ENCODE peak calls at places on chromosomes 3 and 15, in five cellular contexts. V is neuronal stem cell, H is left ventricle myocardium inferior, M is mesendoderm, I is BJ. O is an unnamed sample.

GRCh38 chr3:195263193-195263924 is 7.6 kb downstream of the XXYLT1 start:
- DNase-seq in I (no peak), H (no peak), M (no peak), V (no peak), O (peak; percentile 64)

GRCh38 chr3:169509780-169510179 is 153.7 kb downstream of the MECOM start:
- DNase-seq in V (no peak), I (no peak), M (peak; percentile 30), H (no peak), O (no peak)

GRCh38 chr3:40387001-40387894 is at the start of gene ENTPD3:
- DNase-seq in V (peak; percentile 15), I (no peak), H (no peak), M (peak; percentile 71), O (peak; percentile 76)

GRCh38 chr3:30263921-30264313 is 342.5 kb upstream of the TGFBR2 start:
- DNase-seq in I (no peak), V (no peak), M (no peak), H (no peak), O (no peak)

GRCh38 chr15:70853855-70854668 is at the start of gene LARP6:
- DNase-seq in V (peak; percentile 63), I (no peak), M (peak; percentile 73), H (peak; percentile 76), O (peak; percentile 76)

GRCh38 chr15:26772588-26773484 is at the start of gene GABRB3:
- DNase-seq in V (peak; percentile 59), I (no peak), H (peak; percentile 69), M (peak; percentile 87), O (peak; percentile 53)

GRCh38 chr3:144636833-144637232 is 665.2 kb downstream of the DIPK2A start:
- DNase-seq in V (no peak), H (no peak), M (peak; percentile 86), I (no peak), O (no peak)

GRCh38 chr15:63928185-63928852 is 94.6 kb upstream of the HERC1 start:
- DNase-seq in M (no peak), H (no peak), I (no peak), V (no peak), O (no peak)

GRCh38 chr15:67080118-67080899 is 14.9 kb downstream of the SMAD3 start:
- DNase-seq in I (peak; percentile 81), M (no peak), H (peak; percentile 37), V (no peak), O (peak; percentile 80)

GRCh38 chr3:15319575-15319974 is 12.8 kb downstream of the SH3BP5 start:
- DNase-seq in H (peak; percentile 46), I (no peak), M (no peak), V (no peak), O (no peak)

DNA sequence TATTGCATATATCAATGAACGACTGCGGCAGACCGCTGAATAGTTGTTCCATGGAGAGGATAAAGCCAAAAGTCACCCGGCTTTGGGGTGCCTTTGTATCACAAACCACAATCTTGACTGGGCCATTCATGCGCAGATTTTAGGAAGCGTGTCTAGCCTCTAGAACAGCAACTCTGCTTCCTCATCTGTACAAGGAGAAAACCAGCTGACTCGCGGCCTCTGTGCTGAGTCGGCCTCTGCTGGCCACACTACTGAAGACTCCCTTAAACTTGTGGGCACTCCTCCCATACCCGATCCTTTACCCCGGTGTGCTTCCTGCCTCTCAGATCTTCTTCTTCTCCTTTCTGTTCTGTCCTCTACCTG is 872 bp downstream of the DLEC1 start:
- DNase-seq in V (no peak), M (peak; percentile 57), H (peak; percentile 64), I (no peak), O (peak; percentile 83)
- H3K4me3 ChIP-seq in V (no peak overlapping the region), M (no peak overlapping the region), H (peak overlapping the region; percentile 67), I (peak overlapping the region; percentile 40), O (no peak overlapping the region)

DNA sequence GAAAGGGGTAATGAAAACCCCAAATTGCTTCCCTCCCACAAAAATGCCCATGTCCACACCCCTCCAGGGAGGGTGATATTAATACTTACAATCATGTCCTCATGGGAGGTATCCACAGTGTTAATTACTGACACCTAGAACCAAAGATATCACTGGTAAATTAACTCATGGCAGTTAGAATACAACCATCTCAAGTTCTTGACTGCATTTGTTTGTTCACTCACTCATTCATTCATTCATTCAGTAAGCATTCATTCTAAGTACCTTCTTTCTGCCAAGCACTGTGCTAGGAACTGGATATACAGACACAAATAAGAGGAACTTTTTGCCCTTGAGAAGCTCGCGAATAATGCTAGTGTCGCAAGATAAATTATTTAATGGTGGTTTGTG is 3.0 kb downstream of the SEC13 start:
- DNase-seq in M (no peak), H (no peak), I (no peak), V (no peak), O (no peak)
- H3K36me3 ChIP-seq in M (peaks cover 10% of the 10 kb centered on the region), H (peaks cover 60% of the 10 kb centered on the region), I (peaks cover 31% of the 10 kb centered on the region), V (peaks cover 37% of the 10 kb centered on the region), O (peaks cover 26% of the 10 kb centered on the region)

GRCh38 chr15:42772901-42773300 is 36.0 kb upstream of the CDAN1 start:
- DNase-seq in M (no peak), I (no peak), V (no peak), H (no peak), O (no peak)
- H3K4me3 ChIP-seq in M (no peak overlapping the region), I (no peak overlapping the region), V (no peak overlapping the region), H (no peak overlapping the region), O (no peak overlapping the region)

GRCh38 chr3:46923559-46924350 is 46.2 kb downstream of the PTH1R start:
- DNase-seq in I (no peak), M (peak; percentile 69), V (peak; percentile 24), H (no peak), O (peak; percentile 74)
- H3K36me3 ChIP-seq in I (peaks cover 44% of the 10 kb centered on the region), M (peaks cover 17% of the 10 kb centered on the region), V (peaks cover 55% of the 10 kb centered on the region), H (peaks cover 65% of the 10 kb centered on the region), O (peaks cover 2% of the 10 kb centered on the region)

DNA sequence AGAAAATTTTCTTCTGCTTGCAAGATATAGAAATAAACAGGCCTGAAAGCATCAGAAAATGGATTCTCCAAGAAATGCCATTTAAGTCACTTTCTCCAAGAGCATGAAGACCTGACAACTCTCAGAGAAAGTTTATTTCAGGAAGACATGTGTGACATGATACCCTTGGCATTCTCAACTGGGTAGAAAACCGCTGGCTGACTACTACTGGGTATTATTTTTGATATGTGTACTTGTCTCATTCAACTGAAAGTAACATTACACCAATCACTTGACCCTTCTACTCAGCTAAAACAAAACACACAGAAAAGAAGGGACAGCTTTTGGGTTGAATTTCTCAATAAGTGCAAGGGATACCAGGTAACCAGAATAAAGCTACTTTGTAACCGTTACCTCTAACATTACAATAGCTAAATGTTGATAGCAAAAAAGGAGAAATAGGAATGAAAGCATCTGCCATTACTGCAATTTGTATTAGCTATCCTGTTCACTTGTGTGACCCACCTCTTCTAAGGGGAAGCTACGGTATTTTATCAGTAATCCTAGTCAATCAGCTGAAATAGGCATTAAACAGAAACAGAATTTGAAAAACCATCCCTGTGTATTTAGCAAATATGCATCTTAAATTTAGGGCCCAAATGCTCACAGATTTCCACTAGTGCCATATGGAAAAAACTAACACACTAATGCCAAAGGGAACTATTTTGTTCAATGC is 7.3 kb downstream of the TRA2B start:
- DNase-seq in M (no peak), H (no peak), V (no peak), I (no peak), O (no peak)
- H3K4me3 ChIP-seq in M (no peak overlapping the region), H (peak overlapping the region; percentile 98), V (no peak overlapping the region), I (no peak overlapping the region), O (no peak overlapping the region)

GRCh38 chr3:129180461-129180860 is 3.2 kb downstream of the CNBP start:
- DNase-seq in I (no peak), H (no peak), V (no peak), M (no peak), O (no peak)
- H3K36me3 ChIP-seq in I (peaks cover 1% of the 10 kb centered on the region), H (peaks cover 18% of the 10 kb centered on the region), V (peaks cover 9% of the 10 kb centered on the region), M (peaks cover 2% of the 10 kb centered on the region), O (no peaks in the 10 kb centered on the region)

GRCh38 chr3:168251371-168251770 is 155.6 kb upstream of the GOLIM4 start:
- DNase-seq in H (no peak), M (peak; percentile 26), I (no peak), V (no peak), O (no peak)

GRCh38 chr3:168250415-168250861 is 154.7 kb upstream of the GOLIM4 start:
- DNase-seq in I (no peak), H (no peak), V (peak; percentile 26), M (peak; percentile 57), O (peak; percentile 38)

GRCh38 chr3:168249048-168249538 is 153.4 kb upstream of the GOLIM4 start:
- DNase-seq in H (no peak), V (no peak), I (no peak), M (peak; percentile 84), O (no peak)

GRCh38 chr3:168248383-168249047 is 152.8 kb upstream of the GOLIM4 start:
- DNase-seq in M (peak; percentile 77), V (peak; percentile 57), H (no peak), I (no peak), O (peak; percentile 76)

DNA sequence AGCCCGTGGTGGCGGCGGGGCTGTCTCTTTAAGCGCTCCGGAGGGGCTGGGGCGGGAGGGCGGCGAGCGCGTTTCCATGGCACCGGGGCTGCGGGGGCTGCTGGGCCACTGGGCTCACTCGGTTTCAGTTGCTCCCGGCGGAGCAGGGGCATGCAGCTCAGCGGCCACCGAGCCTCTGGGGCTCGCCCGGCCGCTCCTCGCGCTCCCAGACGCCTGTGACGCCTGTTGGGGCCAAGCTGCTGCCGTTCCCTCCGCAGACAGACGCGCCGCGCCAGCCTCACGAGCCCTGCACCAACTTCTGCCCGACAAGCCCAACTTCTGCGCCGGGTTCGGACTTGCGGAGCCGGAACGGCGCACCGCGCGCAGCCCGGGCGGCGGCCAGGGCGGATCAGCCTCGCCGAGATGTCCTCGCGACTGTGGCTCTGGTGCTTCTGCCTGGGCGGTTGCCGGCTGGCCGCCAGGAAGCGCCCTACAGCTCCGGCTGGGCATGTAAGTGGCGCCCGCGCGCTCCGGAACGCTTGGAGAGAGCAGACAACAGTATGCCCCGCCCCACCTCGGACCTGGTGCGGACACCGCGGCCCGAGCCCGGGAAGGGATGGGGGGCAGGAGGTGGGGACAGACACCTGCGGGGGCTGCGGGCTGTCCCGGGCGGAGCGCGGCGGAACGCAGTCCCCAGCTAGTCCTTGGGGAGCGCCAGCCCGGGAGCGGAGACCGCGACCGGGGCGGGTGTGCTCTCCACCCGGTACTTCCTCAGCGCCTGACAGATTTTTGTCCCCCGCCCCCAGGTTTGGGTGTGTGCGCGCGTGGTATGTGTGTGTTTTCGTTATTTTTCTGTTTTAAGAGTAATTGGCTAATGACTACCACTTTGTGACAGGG is 154.1 kb upstream of the GOLIM4 start:
- DNase-seq in I (peak; percentile 7), M (peak; percentile 96), H (peak; percentile 74), V (peak; percentile 88), O (peak; percentile 73)
- H3K4me3 ChIP-seq in I (peak overlapping the region; percentile 50), M (peak overlapping the region; percentile 65), H (peak overlapping the region; percentile 77), V (peak overlapping the region; percentile 98), O (peak overlapping the region; percentile 70)

DNA sequence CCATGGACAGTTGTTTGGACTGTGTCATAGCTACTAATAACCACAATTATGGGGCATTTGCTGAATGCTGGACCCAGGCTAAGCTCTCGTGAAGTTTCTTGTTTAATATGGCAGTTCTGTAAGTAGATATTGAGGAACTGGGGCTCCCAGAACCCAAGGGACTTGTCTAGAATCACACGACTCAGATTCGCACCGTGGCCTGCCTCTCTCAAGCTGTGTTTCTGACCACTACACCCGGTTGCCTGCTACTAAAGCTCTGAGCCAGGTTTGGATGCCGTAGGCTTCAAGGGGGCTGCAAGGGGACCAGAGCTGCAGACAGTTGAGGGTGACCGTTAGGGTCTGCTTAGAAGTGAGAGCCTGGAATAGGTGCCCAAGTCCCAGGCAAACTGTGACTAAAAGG is 11.5 kb downstream of the TEX264 start:
- DNase-seq in H (no peak), I (no peak), M (no peak), V (no peak), O (no peak)
- H3K36me3 ChIP-seq in H (peaks cover 19% of the 10 kb centered on the region), I (peaks cover 10% of the 10 kb centered on the region), M (no peaks in the 10 kb centered on the region), V (no peaks in the 10 kb centered on the region), O (no peaks in the 10 kb centered on the region)